ENCODE peak calls at places on chromosomes 12 and 14, in six cellular contexts. One of them, this sample, is unnamed.

GRCh38 chr12:92503977-92504966 is 198.5 kb upstream of the PLEKHG7 start:
- DNase-seq in GM06990: no peak
- DNase-seq in gastrocnemius medialis: no peak
- DNase-seq in A549: no peak
- DNase-seq in activated T-cell treated with anti-CD3 and anti-CD28 coated beads for 24 hours: no peak
- DNase-seq in activated naive CD8-positive, alpha-beta T cell treated with anti-CD3 and anti-CD28 coated beads for 36 hours: no peak
- DNase-seq in this sample: no peak

GRCh38 chr14:94349276-94349675 is 26.1 kb upstream of the SERPINA6 start:
- DNase-seq in A549: no peak
- DNase-seq in gastrocnemius medialis: no peak
- DNase-seq in activated naive CD8-positive, alpha-beta T cell treated with anti-CD3 and anti-CD28 coated beads for 36 hours: no peak
- DNase-seq in GM06990: no peak
- DNase-seq in activated T-cell treated with anti-CD3 and anti-CD28 coated beads for 24 hours: no peak
- DNase-seq in this sample: no peak

GRCh38 chr12:118058881-118059644 is 1.9 kb downstream of the WSB2 start:
- DNase-seq in A549: no peak
- DNase-seq in activated naive CD8-positive, alpha-beta T cell treated with anti-CD3 and anti-CD28 coated beads for 36 hours: no peak
- DNase-seq in GM06990: no peak
- DNase-seq in gastrocnemius medialis: no peak
- DNase-seq in activated T-cell treated with anti-CD3 and anti-CD28 coated beads for 24 hours: no peak
- DNase-seq in this sample: no peak

GRCh38 chr12:104201238-104202001 is 14.2 kb upstream of the TXNRD1 start:
- DNase-seq in activated naive CD8-positive, alpha-beta T cell treated with anti-CD3 and anti-CD28 coated beads for 36 hours: no peak
- DNase-seq in gastrocnemius medialis: no peak
- DNase-seq in activated T-cell treated with anti-CD3 and anti-CD28 coated beads for 24 hours: peak
- DNase-seq in A549: peak
- DNase-seq in GM06990: peak
- DNase-seq in this sample: no peak

GRCh38 chr14:71116206-71117122 is 209.2 kb downstream of the PCNX1 start:
- DNase-seq in activated naive CD8-positive, alpha-beta T cell treated with anti-CD3 and anti-CD28 coated beads for 36 hours: no peak
- DNase-seq in activated T-cell treated with anti-CD3 and anti-CD28 coated beads for 24 hours: no peak
- DNase-seq in GM06990: peak
- DNase-seq in A549: no peak
- DNase-seq in gastrocnemius medialis: no peak
- DNase-seq in this sample: no peak

GRCh38 chr12:57452937-57453509 is 2.1 kb upstream of the INHBE start:
- DNase-seq in A549: peak
- DNase-seq in GM06990: no peak
- DNase-seq in activated naive CD8-positive, alpha-beta T cell treated with anti-CD3 and anti-CD28 coated beads for 36 hours: peak
- DNase-seq in activated T-cell treated with anti-CD3 and anti-CD28 coated beads for 24 hours: no peak
- DNase-seq in gastrocnemius medialis: peak
- DNase-seq in this sample: peak

GRCh38 chr12:19576421-19576925 is 137.2 kb downstream of the AEBP2 start:
- DNase-seq in activated naive CD8-positive, alpha-beta T cell treated with anti-CD3 and anti-CD28 coated beads for 36 hours: no peak
- DNase-seq in GM06990: no peak
- DNase-seq in activated T-cell treated with anti-CD3 and anti-CD28 coated beads for 24 hours: no peak
- DNase-seq in gastrocnemius medialis: no peak
- DNase-seq in A549: no peak
- DNase-seq in this sample: no peak

GRCh38 chr14:63203618-63204406 is 431 bp upstream of the RHOJ start:
- DNase-seq in activated naive CD8-positive, alpha-beta T cell treated with anti-CD3 and anti-CD28 coated beads for 36 hours: no peak
- DNase-seq in gastrocnemius medialis: peak
- DNase-seq in GM06990: no peak
- DNase-seq in activated T-cell treated with anti-CD3 and anti-CD28 coated beads for 24 hours: no peak
- DNase-seq in A549: peak
- DNase-seq in this sample: peak

GRCh38 chr12:116547955-116548471 is 11.2 kb upstream of the MAP1LC3B2 start:
- DNase-seq in GM06990: peak
- DNase-seq in activated T-cell treated with anti-CD3 and anti-CD28 coated beads for 24 hours: no peak
- DNase-seq in A549: no peak
- DNase-seq in gastrocnemius medialis: no peak
- DNase-seq in activated naive CD8-positive, alpha-beta T cell treated with anti-CD3 and anti-CD28 coated beads for 36 hours: no peak
- DNase-seq in this sample: no peak

GRCh38 chr14:65251213-65251612 is 148.9 kb upstream of the MAX start:
- DNase-seq in activated T-cell treated with anti-CD3 and anti-CD28 coated beads for 24 hours: no peak
- DNase-seq in activated naive CD8-positive, alpha-beta T cell treated with anti-CD3 and anti-CD28 coated beads for 36 hours: no peak
- DNase-seq in A549: no peak
- DNase-seq in GM06990: no peak
- DNase-seq in gastrocnemius medialis: no peak
- DNase-seq in this sample: no peak

GRCh38 chr12:90102957-90103652 is 394.5 kb upstream of the ATP2B1 start:
- DNase-seq in activated naive CD8-positive, alpha-beta T cell treated with anti-CD3 and anti-CD28 coated beads for 36 hours: no peak
- DNase-seq in A549: peak
- DNase-seq in gastrocnemius medialis: no peak
- DNase-seq in activated T-cell treated with anti-CD3 and anti-CD28 coated beads for 24 hours: no peak
- DNase-seq in GM06990: peak
- DNase-seq in this sample: no peak

GRCh38 chr12:90238872-90239271 is 530.2 kb upstream of the ATP2B1 start:
- DNase-seq in GM06990: no peak
- DNase-seq in gastrocnemius medialis: no peak
- DNase-seq in activated naive CD8-positive, alpha-beta T cell treated with anti-CD3 and anti-CD28 coated beads for 36 hours: no peak
- DNase-seq in activated T-cell treated with anti-CD3 and anti-CD28 coated beads for 24 hours: no peak
- DNase-seq in A549: no peak
- DNase-seq in this sample: no peak

GRCh38 chr12:68609955-68610434 is 704 bp upstream of the RAP1B start:
- DNase-seq in activated naive CD8-positive, alpha-beta T cell treated with anti-CD3 and anti-CD28 coated beads for 36 hours: no peak
- DNase-seq in GM06990: no peak
- DNase-seq in gastrocnemius medialis: no peak
- DNase-seq in A549: peak
- DNase-seq in activated T-cell treated with anti-CD3 and anti-CD28 coated beads for 24 hours: no peak
- DNase-seq in this sample: no peak

GRCh38 chr12:80187660-80188090 is 88.3 kb downstream of the OTOGL start:
- DNase-seq in gastrocnemius medialis: peak
- DNase-seq in activated naive CD8-positive, alpha-beta T cell treated with anti-CD3 and anti-CD28 coated beads for 36 hours: peak
- DNase-seq in GM06990: no peak
- DNase-seq in A549: no peak
- DNase-seq in activated T-cell treated with anti-CD3 and anti-CD28 coated beads for 24 hours: no peak
- DNase-seq in this sample: no peak

GRCh38 chr14:41087056-41087455 is 519.6 kb upstream of the LRFN5 start:
- DNase-seq in A549: no peak
- DNase-seq in gastrocnemius medialis: no peak
- DNase-seq in activated T-cell treated with anti-CD3 and anti-CD28 coated beads for 24 hours: no peak
- DNase-seq in GM06990: no peak
- DNase-seq in activated naive CD8-positive, alpha-beta T cell treated with anti-CD3 and anti-CD28 coated beads for 36 hours: no peak
- DNase-seq in this sample: no peak

GRCh38 chr14:31897581-31898186 is 179.4 kb upstream of the ARHGAP5 start:
- DNase-seq in GM06990: no peak
- DNase-seq in gastrocnemius medialis: no peak
- DNase-seq in A549: no peak
- DNase-seq in activated T-cell treated with anti-CD3 and anti-CD28 coated beads for 24 hours: no peak
- DNase-seq in activated naive CD8-positive, alpha-beta T cell treated with anti-CD3 and anti-CD28 coated beads for 36 hours: no peak
- DNase-seq in this sample: no peak

GRCh38 chr14:35297677-35298076 is 5.5 kb downstream of the PSMA6 start:
- DNase-seq in activated T-cell treated with anti-CD3 and anti-CD28 coated beads for 24 hours: no peak
- DNase-seq in gastrocnemius medialis: no peak
- DNase-seq in GM06990: no peak
- DNase-seq in A549: no peak
- DNase-seq in activated naive CD8-positive, alpha-beta T cell treated with anti-CD3 and anti-CD28 coated beads for 36 hours: no peak
- DNase-seq in this sample: no peak